ENCODE peak calls at places on chromosomes 6 and 20, in six cellular contexts. G is stimulated activated CD4-positive, alpha-beta T cell treated with anti-CD3 and anti-CD28 coated beads, Interleukin-15, amount 100 ng/mL, for 1 hour; P is CD4-positive, alpha-beta T cell; M is EL; B is RWPE1; Y is iPS DF 19.7. Q is an unnamed sample.

GRCh38 chr6:34929241-34929978 is 40.4 kb downstream of the ANKS1A start:
- DNase-seq in M (no peak), Y (no peak), P (no peak), B (no peak), G (no peak), Q (no peak)

GRCh38 chr20:32966881-32967781 is 37.1 kb downstream of the SUN5 start:
- DNase-seq in Y (no peak), M (no peak), B (no peak), P (peak; percentile 74), G (peak; percentile 18), Q (no peak)

GRCh38 chr6:85459224-85459901 is 9.5 kb downstream of the NT5E start:
- DNase-seq in B (peak; percentile 32), M (peak; percentile 92), P (no peak), G (no peak), Y (no peak), Q (no peak)

GRCh38 chr20:35604444-35604750 is 11.2 kb upstream of the SPAG4 start:
- DNase-seq in G (no peak), Y (no peak), P (no peak), B (no peak), M (no peak), Q (no peak)

GRCh38 chr6:142395768-142396231 is 94.0 kb downstream of the ADGRG6 start:
- DNase-seq in Y (no peak), B (no peak), P (no peak), M (no peak), G (no peak), Q (no peak)

GRCh38 chr6:123226398-123226797 is 230.4 kb downstream of the CLVS2 start:
- DNase-seq in M (no peak), Y (no peak), B (no peak), P (no peak), G (no peak), Q (no peak)

GRCh38 chr6:121826156-121826810 is 390.8 kb downstream of the GJA1 start:
- DNase-seq in G (no peak), B (peak; percentile 84), Y (no peak), P (no peak), M (peak; percentile 85), Q (no peak)

GRCh38 chr20:53660078-53660909 is 66.7 kb upstream of the ZNF217 start:
- DNase-seq in G (peak; percentile 12), Y (no peak), P (no peak), M (no peak), B (no peak), Q (peak; percentile 82)